ENCODE peak calls at places on chromosomes 3 and 15, in ten cellular contexts. B is HTR-8/SVneo, A is mucosa of gallbladder, Q is GM04504, P is breast epithelium, G is 8988T, T is pancreas, X is anterior cingulate cortex, K is GM12892, Z is skeletal muscle cell. Y is an unnamed sample.

GRCh38 chr15:71448688-71449114 is 333.4 kb downstream of the THSD4 start:
- DNase-seq in B (peak), A (peak), Q (peak), P (peak), G (no peak), T (peak), X (no peak), K (no peak), Z (peak), Y (peak)

GRCh38 chr3:134056464-134056891 is 26.8 kb upstream of the SLCO2A1 start:
- DNase-seq in B (no peak), A (no peak), Q (no peak), P (no peak), G (no peak), T (no peak), X (no peak), K (no peak), Z (no peak), Y (no peak)

GRCh38 chr15:76312540-76313174 is 1.4 kb upstream of the ETFA start:
- DNase-seq in B (no peak), A (no peak), Q (no peak), P (no peak), G (no peak), T (no peak), X (no peak), K (no peak), Z (no peak), Y (peak)

GRCh38 chr3:1275495-1275894 is 182.7 kb downstream of the CNTN6 start:
- DNase-seq in B (no peak), A (peak), Q (no peak), P (no peak), G (no peak), T (no peak), X (no peak), K (no peak), Z (no peak), Y (no peak)

GRCh38 chr15:53665930-53666329 is 93.5 kb downstream of the WDR72 start:
- DNase-seq in B (no peak), A (no peak), Q (no peak), P (no peak), G (no peak), T (no peak), X (no peak), K (no peak), Z (no peak), Y (no peak)

GRCh38 chr3:46168583-46168982 is 39.5 kb downstream of the CCR1 start:
- DNase-seq in B (no peak), A (no peak), Q (no peak), P (no peak), G (no peak), T (no peak), X (no peak), K (no peak), Z (no peak), Y (no peak)

GRCh38 chr3:142931222-142931621 is 32.3 kb downstream of the PAQR9 start:
- DNase-seq in B (no peak), A (no peak), Q (no peak), P (no peak), G (peak), T (no peak), X (no peak), K (peak), Z (no peak), Y (no peak)

GRCh38 chr3:37075955-37076354 is 82.6 kb downstream of the MLH1 start:
- DNase-seq in B (no peak), A (no peak), Q (no peak), P (no peak), G (no peak), T (no peak), X (no peak), K (no peak), Z (no peak), Y (no peak)

GRCh38 chr15:38941399-38941953 is 376.9 kb upstream of the RASGRP1 start:
- DNase-seq in B (peak), A (no peak), Q (peak), P (no peak), G (no peak), T (no peak), X (no peak), K (no peak), Z (peak), Y (no peak)

GRCh38 chr15:37793851-37794250 is 140.6 kb upstream of the TMCO5A start:
- DNase-seq in B (peak), A (no peak), Q (no peak), P (no peak), G (no peak), T (no peak), X (no peak), K (no peak), Z (no peak), Y (no peak)

GRCh38 chr15:42387603-42388002 is 28.3 kb downstream of the CAPN3 start:
- DNase-seq in B (no peak), A (no peak), Q (no peak), P (no peak), G (no peak), T (no peak), X (no peak), K (no peak), Z (peak), Y (no peak)

GRCh38 chr3:193805448-193805847 is 212.4 kb downstream of the OPA1 start:
- DNase-seq in B (peak), A (peak), Q (peak), P (peak), G (no peak), T (peak), X (no peak), K (no peak), Z (peak), Y (peak)

GRCh38 chr3:197454014-197454413 is 101.8 kb downstream of the BDH1 start:
- DNase-seq in B (peak), A (no peak), Q (no peak), P (no peak), G (peak), T (no peak), X (no peak), K (no peak), Z (no peak), Y (no peak)

GRCh38 chr3:111668912-111669488 is 73.9 kb upstream of the ZBED2 start:
- DNase-seq in B (peak), A (no peak), Q (no peak), P (no peak), G (no peak), T (no peak), X (no peak), K (no peak), Z (no peak), Y (peak)

GRCh38 chr3:134079111-134079531 is 49.4 kb upstream of the SLCO2A1 start:
- DNase-seq in B (no peak), A (no peak), Q (no peak), P (no peak), G (no peak), T (no peak), X (no peak), K (no peak), Z (no peak), Y (no peak)

GRCh38 chr3:114899186-114899931 is 247.7 kb downstream of the ZBTB20 start:
- DNase-seq in B (no peak), A (peak), Q (no peak), P (peak), G (no peak), T (peak), X (no peak), K (no peak), Z (peak), Y (no peak)

GRCh38 chr15:40063563-40064011 is 24.6 kb upstream of the SRP14 start:
- DNase-seq in B (no peak), A (no peak), Q (peak), P (no peak), G (no peak), T (no peak), X (no peak), K (no peak), Z (peak), Y (peak)

GRCh38 chr15:98428253-98428989 is 219.9 kb upstream of the IGF1R start:
- DNase-seq in B (peak), A (peak), Q (peak), P (peak), G (peak), T (peak), X (peak), K (peak), Z (no peak), Y (peak)

GRCh38 chr3:196268270-196269163 is 19.0 kb downstream of the PCYT1A start:
- DNase-seq in B (no peak), A (no peak), Q (no peak), P (no peak), G (no peak), T (no peak), X (no peak), K (no peak), Z (no peak), Y (no peak)

GRCh38 chr15:77632760-77633133 is at the start of gene LINGO1:
- DNase-seq in B (no peak), A (no peak), Q (no peak), P (no peak), G (peak), T (peak), X (no peak), K (no peak), Z (no peak), Y (no peak)

GRCh38 chr3:120418866-120419490 is 31.8 kb downstream of the FSTL1 start:
- DNase-seq in B (peak), A (peak), Q (no peak), P (peak), G (peak), T (peak), X (no peak), K (peak), Z (no peak), Y (peak)

GRCh38 chr3:48708481-48708889 is 8.5 kb downstream of the IP6K2 start:
- DNase-seq in B (no peak), A (no peak), Q (no peak), P (no peak), G (no peak), T (no peak), X (no peak), K (no peak), Z (no peak), Y (no peak)

GRCh38 chr15:34109775-34110663 is 8.1 kb downstream of the PGBD4 start:
- DNase-seq in B (peak), A (no peak), Q (no peak), P (no peak), G (no peak), T (no peak), X (no peak), K (no peak), Z (no peak), Y (peak)

GRCh38 chr3:11155341-11156025 is 1.2 kb downstream of the HRH1 start:
- DNase-seq in B (peak), A (peak), Q (peak), P (peak), G (peak), T (peak), X (no peak), K (no peak), Z (peak), Y (peak)

GRCh38 chr15:80002267-80002666 is 31.3 kb upstream of the BCL2A1 start:
- DNase-seq in B (no peak), A (no peak), Q (no peak), P (no peak), G (no peak), T (no peak), X (no peak), K (no peak), Z (no peak), Y (no peak)

GRCh38 chr3:87801409-87801808 is 257.4 kb downstream of the CGGBP1 start:
- DNase-seq in B (no peak), A (no peak), Q (no peak), P (no peak), G (no peak), T (no peak), X (no peak), K (no peak), Z (no peak), Y (no peak)

GRCh38 chr3:184372296-184372821 is 5.6 kb downstream of the THPO start:
- DNase-seq in B (no peak), A (no peak), Q (no peak), P (no peak), G (no peak), T (no peak), X (no peak), K (no peak), Z (no peak), Y (no peak)

GRCh38 chr3:51391566-51392300 is 648 bp downstream of the RBM15B start:
- DNase-seq in B (no peak), A (no peak), Q (no peak), P (no peak), G (peak), T (peak), X (no peak), K (peak), Z (no peak), Y (no peak)

GRCh38 chr3:55718475-55718874 is 231.4 kb upstream of the WNT5A start:
- DNase-seq in B (peak), A (no peak), Q (no peak), P (no peak), G (no peak), T (no peak), X (no peak), K (no peak), Z (peak), Y (no peak)